ENCODE peak calls at places on chromosomes 6 and 20, in seven cellular contexts. R, P, S, W, Y, F and M are unnamed samples.

GRCh38 chr20:16803965-16804792 is 56.0 kb downstream of the OTOR start:
- DNase-seq in Y (peak; percentile 81), R (peak; percentile 82), F (peak; percentile 54), S (peak; percentile 82), W (peak; percentile 46), P (peak; percentile 77), M (peak; percentile 11)

GRCh38 chr20:835220-836045 is 1.9 kb downstream of the FAM110A start:
- DNase-seq in P (no peak), F (no peak), R (no peak), Y (no peak), W (no peak), S (no peak), M (no peak)

GRCh38 chr20:59948828-59949720 is 8.9 kb downstream of the FAM217B start:
- DNase-seq in S (peak; percentile 62), P (peak; percentile 80), W (peak; percentile 74), R (peak; percentile 71), F (peak; percentile 57), Y (peak; percentile 69), M (no peak)

GRCh38 chr6:6154335-6154734 is 147.6 kb upstream of the NRN1 start:
- DNase-seq in W (no peak), Y (no peak), F (no peak), S (no peak), R (no peak), P (no peak), M (no peak)

GRCh38 chr6:30741789-30742315 is 635 bp downstream of the FLOT1 start:
- DNase-seq in W (no peak), P (no peak), Y (peak; percentile 79), R (no peak), S (no peak), F (peak; percentile 90), M (no peak)

GRCh38 chr6:23176883-23177282 is 607.5 kb downstream of the HDGFL1 start:
- DNase-seq in F (peak; percentile 56), Y (peak; percentile 55), P (peak; percentile 1), S (no peak), W (peak; percentile 51), R (peak; percentile 16), M (no peak)

GRCh38 chr6:55473722-55474121 is 105.3 kb downstream of the HMGCLL1 start:
- DNase-seq in P (no peak), R (no peak), F (no peak), Y (no peak), W (no peak), S (no peak), M (no peak)

GRCh38 chr6:9540534-9541126 is 874.2 kb downstream of the TFAP2A start:
- DNase-seq in R (peak; percentile 61), W (peak; percentile 49), S (peak; percentile 40), F (peak; percentile 58), P (peak; percentile 77), Y (peak; percentile 66), M (peak; percentile 30)

GRCh38 chr6:79425589-79426311 is 111.5 kb downstream of the LCA5 start:
- DNase-seq in S (no peak), R (no peak), F (peak; percentile 21), P (no peak), Y (no peak), W (no peak), M (no peak)

GRCh38 chr6:21185849-21186478 is 407.6 kb upstream of the SOX4 start:
- DNase-seq in F (peak; percentile 12), P (no peak), R (peak; percentile 96), S (peak; percentile 93), W (no peak), Y (no peak), M (no peak)

GRCh38 chr20:59671661-59672471 is 67.5 kb downstream of the PHACTR3 start:
- DNase-seq in P (no peak), Y (no peak), R (no peak), F (no peak), S (no peak), W (no peak), M (no peak)

GRCh38 chr6:41426438-41426851 is 91.0 kb downstream of the NCR2 start:
- DNase-seq in R (peak; percentile 81), F (no peak), W (no peak), P (peak; percentile 16), Y (peak; percentile 50), S (peak; percentile 61), M (no peak)

GRCh38 chr6:100464910-100465700 is at the start of gene SIM1:
- DNase-seq in W (peak; percentile 70), P (peak; percentile 94), S (peak; percentile 96), Y (peak; percentile 73), F (peak; percentile 91), R (peak; percentile 96), M (peak; percentile 40)

GRCh38 chr6:100468013-100468622 is 3.4 kb upstream of the SIM1 start:
- DNase-seq in F (no peak), Y (no peak), W (no peak), R (no peak), S (no peak), P (no peak), M (no peak)

GRCh38 chr6:100465701-100466409 is 1.1 kb upstream of the SIM1 start:
- DNase-seq in S (peak; percentile 61), P (peak; percentile 37), W (no peak), F (no peak), Y (no peak), R (peak; percentile 25), M (no peak)

GRCh38 chr6:100467144-100468012 is 2.7 kb upstream of the SIM1 start:
- DNase-seq in S (peak; percentile 46), P (no peak), Y (no peak), F (no peak), W (no peak), R (peak; percentile 44), M (no peak)

GRCh38 chr6:100466410-100467143 is 1.9 kb upstream of the SIM1 start:
- DNase-seq in F (no peak), Y (no peak), W (no peak), P (no peak), S (peak; percentile 56), R (peak; percentile 73), M (no peak)
- TF ChIP-seq EZH2 in F (peak; percentile 87), Y (no peak), W (no peak), P (no peak), S (no peak), R (peak; percentile 60), M (peak; percentile 58)

DNA sequence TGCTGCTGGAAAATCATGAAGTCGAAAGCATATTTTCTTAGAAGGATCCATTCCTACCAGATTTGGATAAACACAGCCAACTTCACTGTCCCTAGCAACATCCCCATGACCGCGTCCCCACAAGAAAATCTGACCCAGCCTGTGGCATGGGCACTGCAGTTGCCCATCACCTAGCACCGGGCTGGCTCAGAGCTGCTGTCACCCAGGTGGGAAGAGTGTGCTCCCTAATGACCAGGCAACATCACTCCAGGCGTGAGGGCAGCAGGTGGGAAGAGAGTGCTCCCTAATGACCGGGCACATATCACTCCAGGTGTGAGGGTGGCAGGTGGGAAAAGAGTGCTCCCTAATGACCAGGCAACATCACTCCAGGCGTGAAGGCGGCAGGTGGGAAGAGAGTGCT is 238.0 kb downstream of the TBXT start:
- DNase-seq in F (no peak), Y (no peak), P (no peak), W (no peak), S (no peak), R (no peak), M (no peak)
- H3K36me3 ChIP-seq in F (no peaks in the 10 kb centered on the region), Y (no peaks in the 10 kb centered on the region), P (no peaks in the 10 kb centered on the region), W (no peaks in the 10 kb centered on the region), S (no peaks in the 10 kb centered on the region), R (no peaks in the 10 kb centered on the region), M (no peaks in the 10 kb centered on the region)

DNA sequence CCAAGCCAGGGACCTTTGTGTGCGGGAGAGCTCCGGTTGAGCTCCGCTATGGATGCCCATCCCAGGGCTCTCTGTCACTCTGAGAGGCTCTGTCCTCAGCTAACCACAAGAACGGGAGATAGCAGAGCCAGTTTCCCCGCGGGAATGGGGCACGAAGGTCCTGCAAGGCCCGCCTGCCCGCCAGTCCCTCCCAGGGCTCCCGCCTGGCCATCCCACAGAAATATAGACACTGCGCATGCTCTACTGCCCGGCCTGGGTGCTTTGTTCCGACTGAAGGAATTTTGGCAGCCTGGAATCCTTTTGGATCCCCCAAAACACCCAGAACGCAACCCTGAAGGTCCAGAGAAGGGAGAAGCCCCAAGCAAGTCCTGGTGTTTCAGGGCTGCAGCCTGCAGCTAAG is 8.6 kb upstream of the DEFB110 start:
- DNase-seq in S (no peak), F (no peak), Y (no peak), P (no peak), W (no peak), R (peak; percentile 8), M (no peak)
- TF ChIP-seq EZH2 in S (no peak), F (no peak), Y (no peak), P (no peak), W (no peak), R (no peak), M (no peak)

GRCh38 chr6:17291778-17292177 is 10.6 kb downstream of the RBM24 start:
- DNase-seq in R (no peak), Y (no peak), P (no peak), W (peak; percentile 53), S (peak; percentile 24), F (no peak), M (no peak)
- H3K36me3 ChIP-seq in R (no peaks in the 10 kb centered on the region), Y (no peaks in the 10 kb centered on the region), P (peaks cover 6% of the 10 kb centered on the region), W (no peaks in the 10 kb centered on the region), S (peaks cover 9% of the 10 kb centered on the region), F (no peaks in the 10 kb centered on the region), M (peaks cover 21% of the 10 kb centered on the region)

GRCh38 chr6:133854633-133855598 is 34.0 kb upstream of the TCF21 start:
- DNase-seq in P (peak; percentile 27), W (no peak), F (no peak), R (peak; percentile 54), S (peak; percentile 66), Y (peak; percentile 28), M (no peak)
- TF ChIP-seq EZH2 in P (peak; percentile 0), W (no peak), F (peak; percentile 89), R (peak; percentile 48), S (peak; percentile 12), Y (peak; percentile 7), M (peak; percentile 84)